ENCODE peak calls at places on chromosomes 1 and 21, in nine cellular contexts. One of them, this sample, is unnamed.

GRCh38 chr1:183327429-183328290 is 90.5 kb downstream of the NMNAT2 start:
- DNase-seq in HL-60: no peak
- DNase-seq in ACHN: no peak
- DNase-seq in B cell: no peak
- DNase-seq in AG08396: no peak
- DNase-seq in NCI-H446 treated with DMSO at 0.1 percent for 48 hours: peak; percentile 92
- DNase-seq in activated CD4-positive, alpha-beta T cell treated with anti-CD3 and anti-CD28 coated beads, Interleukin-2, amount 50 U/mL, for 1 hour: no peak
- DNase-seq in esophagus squamous epithelium: no peak
- DNase-seq in HCEC 1CT: no peak
- DNase-seq in this sample: no peak

GRCh38 chr1:1165900-1166421 is 7.7 kb upstream of the TTLL10 start:
- DNase-seq in HL-60: no peak
- DNase-seq in ACHN: peak; percentile 10
- DNase-seq in B cell: no peak
- DNase-seq in AG08396: no peak
- DNase-seq in NCI-H446 treated with DMSO at 0.1 percent for 48 hours: no peak
- DNase-seq in activated CD4-positive, alpha-beta T cell treated with anti-CD3 and anti-CD28 coated beads, Interleukin-2, amount 50 U/mL, for 1 hour: no peak
- DNase-seq in esophagus squamous epithelium: no peak
- DNase-seq in HCEC 1CT: no peak
- DNase-seq in this sample: no peak

GRCh38 chr1:43831866-43832654 is 101.5 kb upstream of the ARTN start:
- DNase-seq in HL-60: peak; percentile 64
- DNase-seq in ACHN: no peak
- DNase-seq in B cell: no peak
- DNase-seq in AG08396: no peak
- DNase-seq in NCI-H446 treated with DMSO at 0.1 percent for 48 hours: no peak
- DNase-seq in activated CD4-positive, alpha-beta T cell treated with anti-CD3 and anti-CD28 coated beads, Interleukin-2, amount 50 U/mL, for 1 hour: no peak
- DNase-seq in esophagus squamous epithelium: no peak
- DNase-seq in HCEC 1CT: no peak
- DNase-seq in this sample: no peak

GRCh38 chr21:42614811-42615342 is 38.5 kb upstream of the PDE9A start:
- DNase-seq in HL-60: peak; percentile 58
- DNase-seq in ACHN: peak; percentile 27
- DNase-seq in B cell: no peak
- DNase-seq in AG08396: no peak
- DNase-seq in NCI-H446 treated with DMSO at 0.1 percent for 48 hours: no peak
- DNase-seq in activated CD4-positive, alpha-beta T cell treated with anti-CD3 and anti-CD28 coated beads, Interleukin-2, amount 50 U/mL, for 1 hour: peak; percentile 44
- DNase-seq in esophagus squamous epithelium: no peak
- DNase-seq in HCEC 1CT: no peak
- DNase-seq in this sample: no peak

GRCh38 chr1:71365451-71365850 is 284.6 kb upstream of the ZRANB2 start:
- DNase-seq in HL-60: no peak
- DNase-seq in ACHN: no peak
- DNase-seq in B cell: no peak
- DNase-seq in AG08396: no peak
- DNase-seq in NCI-H446 treated with DMSO at 0.1 percent for 48 hours: no peak
- DNase-seq in activated CD4-positive, alpha-beta T cell treated with anti-CD3 and anti-CD28 coated beads, Interleukin-2, amount 50 U/mL, for 1 hour: no peak
- DNase-seq in esophagus squamous epithelium: no peak
- DNase-seq in HCEC 1CT: peak; percentile 79
- DNase-seq in this sample: peak; percentile 28

GRCh38 chr21:42537106-42537742 is 23.6 kb downstream of the SLC37A1 start:
- DNase-seq in HL-60: peak; percentile 17
- DNase-seq in ACHN: peak; percentile 14
- DNase-seq in B cell: peak; percentile 66
- DNase-seq in AG08396: no peak
- DNase-seq in NCI-H446 treated with DMSO at 0.1 percent for 48 hours: no peak
- DNase-seq in activated CD4-positive, alpha-beta T cell treated with anti-CD3 and anti-CD28 coated beads, Interleukin-2, amount 50 U/mL, for 1 hour: no peak
- DNase-seq in esophagus squamous epithelium: no peak
- DNase-seq in HCEC 1CT: no peak
- DNase-seq in this sample: no peak

GRCh38 chr1:82398357-82398756 is 597.6 kb downstream of the ADGRL2 start:
- DNase-seq in HL-60: no peak
- DNase-seq in ACHN: no peak
- DNase-seq in B cell: no peak
- DNase-seq in AG08396: no peak
- DNase-seq in NCI-H446 treated with DMSO at 0.1 percent for 48 hours: no peak
- DNase-seq in activated CD4-positive, alpha-beta T cell treated with anti-CD3 and anti-CD28 coated beads, Interleukin-2, amount 50 U/mL, for 1 hour: no peak
- DNase-seq in esophagus squamous epithelium: no peak
- DNase-seq in HCEC 1CT: no peak
- DNase-seq in this sample: peak; percentile 6

GRCh38 chr1:205286335-205286950 is 35.1 kb downstream of the NUAK2 start:
- DNase-seq in HL-60: peak; percentile 93
- DNase-seq in ACHN: no peak
- DNase-seq in B cell: peak; percentile 77
- DNase-seq in AG08396: no peak
- DNase-seq in NCI-H446 treated with DMSO at 0.1 percent for 48 hours: no peak
- DNase-seq in activated CD4-positive, alpha-beta T cell treated with anti-CD3 and anti-CD28 coated beads, Interleukin-2, amount 50 U/mL, for 1 hour: peak; percentile 53
- DNase-seq in esophagus squamous epithelium: no peak
- DNase-seq in HCEC 1CT: no peak
- DNase-seq in this sample: peak; percentile 83

GRCh38 chr1:1286313-1287261 is 6.4 kb downstream of the SCNN1D start:
- DNase-seq in HL-60: no peak
- DNase-seq in ACHN: no peak
- DNase-seq in B cell: no peak
- DNase-seq in AG08396: no peak
- DNase-seq in NCI-H446 treated with DMSO at 0.1 percent for 48 hours: no peak
- DNase-seq in activated CD4-positive, alpha-beta T cell treated with anti-CD3 and anti-CD28 coated beads, Interleukin-2, amount 50 U/mL, for 1 hour: no peak
- DNase-seq in esophagus squamous epithelium: no peak
- DNase-seq in HCEC 1CT: no peak
- DNase-seq in this sample: no peak

GRCh38 chr1:183609313-183609712 is 19.1 kb upstream of the NCF2 start:
- DNase-seq in HL-60: peak; percentile 89
- DNase-seq in ACHN: peak; percentile 75
- DNase-seq in B cell: no peak
- DNase-seq in AG08396: peak; percentile 34
- DNase-seq in NCI-H446 treated with DMSO at 0.1 percent for 48 hours: peak; percentile 68
- DNase-seq in activated CD4-positive, alpha-beta T cell treated with anti-CD3 and anti-CD28 coated beads, Interleukin-2, amount 50 U/mL, for 1 hour: no peak
- DNase-seq in esophagus squamous epithelium: no peak
- DNase-seq in HCEC 1CT: peak; percentile 86
- DNase-seq in this sample: peak; percentile 53

GRCh38 chr1:10791117-10791951 is 5.1 kb downstream of the CASZ1 start:
- DNase-seq in HL-60: no peak
- DNase-seq in ACHN: no peak
- DNase-seq in B cell: no peak
- DNase-seq in AG08396: no peak
- DNase-seq in NCI-H446 treated with DMSO at 0.1 percent for 48 hours: no peak
- DNase-seq in activated CD4-positive, alpha-beta T cell treated with anti-CD3 and anti-CD28 coated beads, Interleukin-2, amount 50 U/mL, for 1 hour: no peak
- DNase-seq in esophagus squamous epithelium: no peak
- DNase-seq in HCEC 1CT: no peak
- DNase-seq in this sample: no peak

GRCh38 chr1:86380257-86380861 is 15.8 kb downstream of the ODF2L start:
- DNase-seq in HL-60: no peak
- DNase-seq in ACHN: peak; percentile 62
- DNase-seq in B cell: no peak
- DNase-seq in AG08396: peak; percentile 41
- DNase-seq in NCI-H446 treated with DMSO at 0.1 percent for 48 hours: peak; percentile 65
- DNase-seq in activated CD4-positive, alpha-beta T cell treated with anti-CD3 and anti-CD28 coated beads, Interleukin-2, amount 50 U/mL, for 1 hour: no peak
- DNase-seq in esophagus squamous epithelium: no peak
- DNase-seq in HCEC 1CT: peak; percentile 75
- DNase-seq in this sample: peak; percentile 85

GRCh38 chr1:3135073-3135745 is 66.2 kb downstream of the PRDM16 start:
- DNase-seq in HL-60: no peak
- DNase-seq in ACHN: no peak
- DNase-seq in B cell: no peak
- DNase-seq in AG08396: no peak
- DNase-seq in NCI-H446 treated with DMSO at 0.1 percent for 48 hours: no peak
- DNase-seq in activated CD4-positive, alpha-beta T cell treated with anti-CD3 and anti-CD28 coated beads, Interleukin-2, amount 50 U/mL, for 1 hour: no peak
- DNase-seq in esophagus squamous epithelium: no peak
- DNase-seq in HCEC 1CT: no peak
- DNase-seq in this sample: no peak

GRCh38 chr1:68185743-68186142 is 46.6 kb downstream of the WLS start:
- DNase-seq in HL-60: no peak
- DNase-seq in ACHN: no peak
- DNase-seq in B cell: no peak
- DNase-seq in AG08396: no peak
- DNase-seq in NCI-H446 treated with DMSO at 0.1 percent for 48 hours: no peak
- DNase-seq in activated CD4-positive, alpha-beta T cell treated with anti-CD3 and anti-CD28 coated beads, Interleukin-2, amount 50 U/mL, for 1 hour: no peak
- DNase-seq in esophagus squamous epithelium: no peak
- DNase-seq in HCEC 1CT: no peak
- DNase-seq in this sample: no peak

GRCh38 chr1:86423473-86423872 is 498 bp upstream of the CLCA2 start:
- DNase-seq in HL-60: no peak
- DNase-seq in ACHN: no peak
- DNase-seq in B cell: no peak
- DNase-seq in AG08396: no peak
- DNase-seq in NCI-H446 treated with DMSO at 0.1 percent for 48 hours: no peak
- DNase-seq in activated CD4-positive, alpha-beta T cell treated with anti-CD3 and anti-CD28 coated beads, Interleukin-2, amount 50 U/mL, for 1 hour: no peak
- DNase-seq in esophagus squamous epithelium: no peak
- DNase-seq in HCEC 1CT: no peak
- DNase-seq in this sample: no peak

GRCh38 chr1:245045087-245045881 is 109.5 kb upstream of the KIF26B start:
- DNase-seq in HL-60: no peak
- DNase-seq in ACHN: peak; percentile 93
- DNase-seq in B cell: no peak
- DNase-seq in AG08396: peak; percentile 16
- DNase-seq in NCI-H446 treated with DMSO at 0.1 percent for 48 hours: no peak
- DNase-seq in activated CD4-positive, alpha-beta T cell treated with anti-CD3 and anti-CD28 coated beads, Interleukin-2, amount 50 U/mL, for 1 hour: no peak
- DNase-seq in esophagus squamous epithelium: no peak
- DNase-seq in HCEC 1CT: no peak
- DNase-seq in this sample: peak; percentile 51

GRCh38 chr21:16945580-16945979 is 567.3 kb upstream of the CXADR start:
- DNase-seq in HL-60: no peak
- DNase-seq in ACHN: no peak
- DNase-seq in B cell: no peak
- DNase-seq in AG08396: no peak
- DNase-seq in NCI-H446 treated with DMSO at 0.1 percent for 48 hours: no peak
- DNase-seq in activated CD4-positive, alpha-beta T cell treated with anti-CD3 and anti-CD28 coated beads, Interleukin-2, amount 50 U/mL, for 1 hour: no peak
- DNase-seq in esophagus squamous epithelium: no peak
- DNase-seq in HCEC 1CT: no peak
- DNase-seq in this sample: no peak

GRCh38 chr21:46639489-46640386 is 4.3 kb downstream of the PRMT2 start:
- DNase-seq in HL-60: no peak
- DNase-seq in ACHN: peak; percentile 38
- DNase-seq in B cell: no peak
- DNase-seq in AG08396: no peak
- DNase-seq in NCI-H446 treated with DMSO at 0.1 percent for 48 hours: peak; percentile 19
- DNase-seq in activated CD4-positive, alpha-beta T cell treated with anti-CD3 and anti-CD28 coated beads, Interleukin-2, amount 50 U/mL, for 1 hour: no peak
- DNase-seq in esophagus squamous epithelium: no peak
- DNase-seq in HCEC 1CT: peak; percentile 39
- DNase-seq in this sample: peak; percentile 42

GRCh38 chr1:186943891-186944686 is 115.3 kb downstream of the PLA2G4A start:
- DNase-seq in HL-60: no peak
- DNase-seq in ACHN: no peak
- DNase-seq in B cell: no peak
- DNase-seq in AG08396: no peak
- DNase-seq in NCI-H446 treated with DMSO at 0.1 percent for 48 hours: no peak
- DNase-seq in activated CD4-positive, alpha-beta T cell treated with anti-CD3 and anti-CD28 coated beads, Interleukin-2, amount 50 U/mL, for 1 hour: no peak
- DNase-seq in esophagus squamous epithelium: no peak
- DNase-seq in HCEC 1CT: no peak
- DNase-seq in this sample: no peak

GRCh38 chr1:236067854-236068454 is 3.1 kb upstream of the NID1 start:
- DNase-seq in HL-60: no peak
- DNase-seq in ACHN: no peak
- DNase-seq in B cell: no peak
- DNase-seq in AG08396: peak; percentile 50
- DNase-seq in NCI-H446 treated with DMSO at 0.1 percent for 48 hours: no peak
- DNase-seq in activated CD4-positive, alpha-beta T cell treated with anti-CD3 and anti-CD28 coated beads, Interleukin-2, amount 50 U/mL, for 1 hour: no peak
- DNase-seq in esophagus squamous epithelium: no peak
- DNase-seq in HCEC 1CT: peak; percentile 90
- DNase-seq in this sample: peak; percentile 55

GRCh38 chr1:213409971-213410370 is 358.9 kb downstream of the RPS6KC1 start:
- DNase-seq in HL-60: no peak
- DNase-seq in ACHN: no peak
- DNase-seq in B cell: no peak
- DNase-seq in AG08396: no peak
- DNase-seq in NCI-H446 treated with DMSO at 0.1 percent for 48 hours: no peak
- DNase-seq in activated CD4-positive, alpha-beta T cell treated with anti-CD3 and anti-CD28 coated beads, Interleukin-2, amount 50 U/mL, for 1 hour: no peak
- DNase-seq in esophagus squamous epithelium: no peak
- DNase-seq in HCEC 1CT: no peak
- DNase-seq in this sample: no peak

GRCh38 chr1:54803761-54804470 is 2.8 kb upstream of the TTC22 start:
- DNase-seq in HL-60: no peak
- DNase-seq in ACHN: peak; percentile 55
- DNase-seq in B cell: no peak
- DNase-seq in AG08396: peak; percentile 73
- DNase-seq in NCI-H446 treated with DMSO at 0.1 percent for 48 hours: no peak
- DNase-seq in activated CD4-positive, alpha-beta T cell treated with anti-CD3 and anti-CD28 coated beads, Interleukin-2, amount 50 U/mL, for 1 hour: no peak
- DNase-seq in esophagus squamous epithelium: no peak
- DNase-seq in HCEC 1CT: peak; percentile 52
- DNase-seq in this sample: no peak

GRCh38 chr1:41939194-41939593 is 20.5 kb upstream of the HIVEP3 start:
- DNase-seq in HL-60: no peak
- DNase-seq in ACHN: no peak
- DNase-seq in B cell: no peak
- DNase-seq in AG08396: no peak
- DNase-seq in NCI-H446 treated with DMSO at 0.1 percent for 48 hours: no peak
- DNase-seq in activated CD4-positive, alpha-beta T cell treated with anti-CD3 and anti-CD28 coated beads, Interleukin-2, amount 50 U/mL, for 1 hour: no peak
- DNase-seq in esophagus squamous epithelium: no peak
- DNase-seq in HCEC 1CT: no peak
- DNase-seq in this sample: no peak

GRCh38 chr1:4796161-4796998 is 142.0 kb downstream of the AJAP1 start:
- DNase-seq in HL-60: no peak
- DNase-seq in ACHN: no peak
- DNase-seq in B cell: no peak
- DNase-seq in AG08396: no peak
- DNase-seq in NCI-H446 treated with DMSO at 0.1 percent for 48 hours: no peak
- DNase-seq in activated CD4-positive, alpha-beta T cell treated with anti-CD3 and anti-CD28 coated beads, Interleukin-2, amount 50 U/mL, for 1 hour: no peak
- DNase-seq in esophagus squamous epithelium: no peak
- DNase-seq in HCEC 1CT: no peak
- DNase-seq in this sample: no peak